ENCODE peak calls at places on chromosomes 5 and 9, in nine cellular contexts. Y is CD8-positive, alpha-beta T cell; M is WTC11; E is GM12878; L is ascending aorta; S is fibroblast of lung; B is BE2C; N is neural crest cell; Q is cardiac fibroblast. G is an unnamed sample.

GRCh38 chr5:167696558-167697314 is 594.7 kb upstream of the WWC1 start:
- DNase-seq in Y (no peak), Q (no peak), M (no peak), S (no peak), B (no peak), L (no peak), N (no peak), E (no peak), G (no peak)

GRCh38 chr5:172647341-172648007 is 6.4 kb downstream of the NEURL1B start:
- DNase-seq in E (no peak), L (no peak), S (no peak), Q (no peak), B (no peak), N (no peak), M (no peak), Y (no peak), G (no peak)

GRCh38 chr5:101390317-101390908 is 487.3 kb upstream of the ST8SIA4 start:
- DNase-seq in L (no peak), N (peak), Y (no peak), S (peak), B (peak), M (peak), E (peak), Q (peak), G (no peak)

GRCh38 chr5:134003957-134004625 is 684 bp downstream of the VDAC1 start:
- DNase-seq in S (peak), M (peak), Q (no peak), Y (peak), L (no peak), B (peak), N (peak), E (no peak), G (peak)

GRCh38 chr5:8226148-8226547 is 357.2 kb downstream of the MTRR start:
- DNase-seq in E (no peak), L (no peak), N (no peak), M (no peak), Y (no peak), Q (no peak), B (no peak), S (no peak), G (no peak)

GRCh38 chr5:173653822-173654523 is 37.5 kb upstream of the BOD1 start:
- DNase-seq in L (no peak), M (no peak), E (no peak), Q (no peak), S (no peak), B (peak), N (no peak), Y (no peak), G (no peak)

GRCh38 chr5:67156976-67157583 is 39.5 kb downstream of the CD180 start:
- DNase-seq in S (peak), Y (peak), Q (peak), B (peak), L (no peak), N (no peak), M (peak), E (no peak), G (no peak)

GRCh38 chr5:148471379-148471778 is 87.6 kb downstream of the FBXO38 start:
- DNase-seq in N (no peak), E (no peak), S (peak), M (no peak), L (no peak), Q (peak), Y (no peak), B (no peak), G (no peak)

GRCh38 chr5:143083006-143083405 is 312.8 kb downstream of the ARHGAP26 start:
- DNase-seq in Y (no peak), B (no peak), N (no peak), M (no peak), L (no peak), Q (no peak), E (no peak), S (no peak), G (no peak)

GRCh38 chr9:80522465-80522864 is 950.7 kb downstream of the TLE4 start:
- DNase-seq in B (no peak), S (peak), Q (peak), Y (no peak), E (no peak), N (no peak), M (no peak), L (no peak), G (no peak)

GRCh38 chr9:112784020-112784788 is 33.6 kb downstream of the SNX30 start:
- DNase-seq in N (peak), B (peak), Y (no peak), L (no peak), Q (peak), S (peak), M (peak), E (no peak), G (no peak)

GRCh38 chr5:80399553-80400239 is 8.2 kb upstream of the ZFYVE16 start:
- DNase-seq in Y (no peak), M (no peak), S (peak), Q (peak), B (no peak), N (no peak), E (peak), L (no peak), G (no peak)

GRCh38 chr9:81108391-81108790 is 581.0 kb downstream of the TLE1 start:
- DNase-seq in E (no peak), B (no peak), Q (peak), M (no peak), S (peak), Y (no peak), L (no peak), N (no peak), G (no peak)

GRCh38 chr5:179699640-179700298 is 1.0 kb downstream of the CANX start:
- DNase-seq in B (peak), S (peak), M (no peak), L (no peak), N (no peak), Q (peak), Y (no peak), E (no peak), G (no peak)

GRCh38 chr5:152187668-152188067 is 217.4 kb downstream of the NMUR2 start:
- DNase-seq in Y (no peak), B (no peak), L (no peak), S (no peak), N (no peak), M (no peak), E (no peak), Q (no peak), G (no peak)

GRCh38 chr9:132055756-132056155 is 23.9 kb downstream of the MED27 start:
- DNase-seq in L (no peak), M (no peak), E (no peak), N (no peak), Y (no peak), S (no peak), B (no peak), Q (no peak), G (no peak)

GRCh38 chr5:53962306-53962705 is 348.1 kb downstream of the ARL15 start:
- DNase-seq in S (no peak), B (no peak), Q (no peak), N (no peak), E (no peak), L (no peak), Y (no peak), M (no peak), G (no peak)

GRCh38 chr5:87570366-87570765 is 157.6 kb upstream of the CCNH start:
- DNase-seq in S (no peak), M (no peak), B (no peak), Q (no peak), E (no peak), N (no peak), L (no peak), Y (no peak), G (no peak)

GRCh38 chr5:181063514-181063913 is 23.4 kb downstream of the BTNL9 start:
- DNase-seq in E (no peak), Y (no peak), N (no peak), S (no peak), L (no peak), Q (no peak), B (no peak), M (no peak), G (no peak)

GRCh38 chr5:139812836-139813805 is 17.5 kb downstream of the PSD2 start:
- DNase-seq in Q (no peak), E (no peak), B (no peak), M (no peak), L (no peak), S (no peak), N (no peak), Y (no peak), G (no peak)

GRCh38 chr5:73447234-73448071 is 1.1 kb downstream of the FOXD1 start:
- DNase-seq in L (no peak), Y (peak), Q (peak), B (peak), N (peak), S (peak), E (no peak), M (peak), G (peak)

GRCh38 chr9:137190315-137190853 is 1.9 kb downstream of the SSNA1 start:
- DNase-seq in Q (no peak), N (no peak), B (no peak), S (no peak), L (no peak), M (no peak), E (no peak), Y (no peak), G (no peak)

GRCh38 chr5:132498152-132498551 is 7.6 kb upstream of the IRF1 start:
- DNase-seq in L (no peak), Y (no peak), B (no peak), Q (peak), M (no peak), S (peak), E (no peak), N (no peak), G (no peak)

GRCh38 chr9:27181381-27181780 is 72.4 kb downstream of the TEK start:
- DNase-seq in B (no peak), Q (peak), L (no peak), N (no peak), M (no peak), S (peak), Y (no peak), E (no peak), G (no peak)

GRCh38 chr5:135821061-135821781 is 13.2 kb upstream of the SLC25A48 start:
- DNase-seq in N (no peak), E (no peak), Y (peak), B (no peak), L (no peak), M (no peak), S (peak), Q (no peak), G (no peak)

GRCh38 chr9:134619983-134620612 is 21.5 kb upstream of the COL5A1 start:
- DNase-seq in L (no peak), S (no peak), E (no peak), M (peak), N (no peak), B (peak), Y (no peak), Q (no peak), G (peak)

GRCh38 chr5:74624931-74625505 is 15.5 kb downstream of the ENC1 start:
- DNase-seq in N (no peak), M (no peak), B (peak), L (no peak), Y (no peak), Q (no peak), E (no peak), S (no peak), G (no peak)

GRCh38 chr5:181198106-181198685 is 6.8 kb downstream of the TRIM7 start:
- DNase-seq in Y (no peak), N (no peak), Q (no peak), M (no peak), E (no peak), S (no peak), B (no peak), L (no peak), G (no peak)

GRCh38 chr5:174951151-174951780 is 226.9 kb downstream of the MSX2 start:
- DNase-seq in B (peak), S (peak), Y (peak), N (peak), E (no peak), Q (peak), M (peak), L (no peak), G (peak)

GRCh38 chr9:34464571-34464970 is 6.0 kb downstream of the DNAI1 start:
- DNase-seq in S (no peak), N (no peak), L (no peak), Q (no peak), E (no peak), M (no peak), B (no peak), Y (no peak), G (no peak)

GRCh38 chr5:159101689-159102088 is 2.0 kb upstream of the EBF1 start:
- DNase-seq in E (no peak), N (no peak), M (no peak), Q (peak), L (no peak), S (no peak), B (no peak), Y (no peak), G (no peak)

GRCh38 chr5:17727212-17727611 is 93.0 kb downstream of the TAF11L14 start:
- DNase-seq in Y (no peak), N (no peak), M (no peak), S (no peak), Q (no peak), B (peak), L (no peak), E (no peak), G (no peak)

GRCh38 chr5:163506726-163507125 is 1.3 kb downstream of the MAT2B start:
- DNase-seq in S (peak), M (no peak), Y (no peak), E (no peak), Q (peak), N (no peak), B (no peak), L (no peak), G (no peak)

GRCh38 chr5:61623401-61624069 is 291.5 kb downstream of the ZSWIM6 start:
- DNase-seq in B (no peak), M (peak), Q (peak), L (no peak), N (peak), Y (no peak), E (no peak), S (peak), G (no peak)
- TF ChIP-seq CTCF in B (peak), M (peak), Q (no peak), L (no peak), N (peak), Y (no peak), E (no peak), S (no peak), G (no peak)

GRCh38 chr9:89426389-89426961 is 71.4 kb downstream of the SEMA4D start:
- DNase-seq in B (no peak), E (peak), Q (no peak), M (no peak), Y (no peak), S (no peak), N (no peak), L (no peak), G (no peak)

GRCh38 chr9:89428222-89428761 is 69.6 kb downstream of the SEMA4D start:
- DNase-seq in Y (no peak), S (no peak), N (no peak), E (no peak), M (no peak), B (no peak), Q (no peak), L (no peak), G (no peak)

GRCh38 chr9:89427621-89428221 is 70.2 kb downstream of the SEMA4D start:
- DNase-seq in N (no peak), S (no peak), L (no peak), Q (no peak), M (no peak), B (no peak), Y (peak), E (no peak), G (no peak)

GRCh38 chr9:89430995-89431394 is 66.9 kb downstream of the SEMA4D start:
- DNase-seq in S (no peak), B (no peak), L (no peak), M (no peak), Q (no peak), Y (no peak), E (no peak), N (no peak), G (no peak)

DNA sequence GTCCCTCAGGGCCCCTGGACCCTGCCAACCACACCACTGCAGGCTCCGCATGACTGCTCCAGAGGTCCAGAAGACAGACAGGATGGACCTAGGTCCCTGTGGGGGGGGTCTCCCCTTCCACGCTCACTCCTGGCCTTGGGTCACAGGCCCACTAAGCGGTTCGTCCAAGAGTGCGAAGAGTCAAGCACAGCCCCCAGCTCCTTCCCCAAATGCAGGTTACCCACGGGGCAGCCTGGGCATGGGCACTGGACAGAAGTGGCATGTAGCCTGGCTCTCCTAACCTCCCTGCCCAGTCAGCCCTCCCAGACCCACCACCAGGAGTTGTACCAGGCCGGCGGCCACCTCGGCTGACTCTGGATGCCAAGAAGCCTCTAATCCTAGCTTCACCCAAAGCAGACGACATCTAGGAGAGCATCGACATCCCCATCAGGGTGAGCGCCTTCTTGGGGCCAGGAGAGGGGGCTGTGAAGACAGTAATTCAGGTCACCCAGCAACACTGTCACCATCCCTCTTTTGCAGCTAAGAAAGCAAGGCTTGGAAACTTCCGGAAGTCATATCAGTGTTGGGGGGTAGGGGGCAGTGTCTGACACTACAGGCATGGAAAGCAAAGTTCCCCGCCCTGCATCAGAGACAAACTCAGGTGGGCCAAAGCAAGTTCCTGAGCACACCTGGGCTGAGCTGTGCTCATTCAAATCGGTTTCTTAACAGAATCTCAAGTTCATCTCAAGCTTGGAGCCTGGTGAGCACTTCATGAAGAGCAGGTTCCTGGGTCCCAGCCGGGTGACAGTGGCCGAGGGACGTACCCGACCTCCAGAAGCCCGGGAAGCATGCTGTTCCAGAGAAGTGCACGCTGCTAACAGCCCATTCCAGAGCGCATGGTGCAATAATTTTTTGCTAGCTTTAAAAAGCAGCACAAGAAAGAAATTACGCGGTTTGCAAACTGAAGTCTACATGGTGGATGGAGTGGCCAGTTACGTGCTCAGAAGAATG is 68.7 kb downstream of the SEMA4D start:
- DNase-seq in M (peak), L (no peak), S (no peak), Y (peak), B (no peak), E (no peak), N (no peak), Q (no peak), G (no peak)
- TF ChIP-seq CTCF in M (peak), L (no peak), S (no peak), Y (peak), B (peak), E (peak), N (peak), Q (no peak), G (no peak)

GRCh38 chr9:118829334-118829733 is 539.9 kb downstream of the BRINP1 start:
- DNase-seq in M (no peak), E (no peak), N (no peak), B (no peak), Q (no peak), Y (no peak), S (peak), L (no peak), G (no peak)
- TF ChIP-seq CTCF in M (no peak), E (no peak), N (peak), B (no peak), Q (no peak), Y (no peak), S (peak), L (peak), G (no peak)

GRCh38 chr5:59897075-59897474 is 3.5 kb upstream of the PDE4D start:
- DNase-seq in E (no peak), N (no peak), Q (no peak), M (no peak), Y (no peak), S (no peak), B (no peak), L (no peak), G (no peak)

GRCh38 chr5:59893061-59893435 is 478 bp downstream of the PDE4D start:
- DNase-seq in Y (no peak), L (no peak), M (peak), B (no peak), Q (no peak), N (peak), S (no peak), E (no peak), G (no peak)

GRCh38 chr5:59893436-59894227 is at the start of gene PDE4D:
- DNase-seq in B (peak), S (peak), N (peak), Q (peak), M (peak), E (no peak), Y (no peak), L (no peak), G (peak)
- TF ChIP-seq CTCF in B (no peak), S (no peak), N (peak), Q (no peak), M (no peak), E (no peak), Y (no peak), L (peak), G (no peak)

GRCh38 chr5:13278148-13278547 is 666.3 kb downstream of the DNAH5 start:
- DNase-seq in Q (no peak), B (no peak), E (no peak), L (no peak), N (no peak), M (no peak), S (no peak), Y (no peak), G (no peak)
- TF ChIP-seq CTCF in Q (peak), B (peak), E (peak), L (no peak), N (peak), M (no peak), S (no peak), Y (no peak), G (peak)